ENCODE peak calls at places on chromosome 10, in six cellular contexts. N is cardiac septum, F is NCI-H446 treated with DMSO at 0.1 percent for 48 hours, L is ovary, O is fibroblast of pulmonary artery, T is fibroblast of the aortic adventitia. I is an unnamed sample.

GRCh38 chr10:130215076-130215917 is 79.1 kb downstream of the GLRX3 start:
- DNase-seq in N (peak), F (no peak), L (no peak), O (no peak), T (no peak), I (no peak)

GRCh38 chr10:49187950-49188761 is at the start of gene TMEM273:
- DNase-seq in N (peak), F (no peak), L (no peak), O (no peak), T (no peak), I (no peak)

GRCh38 chr10:89073719-89074118 is 83.1 kb downstream of the FAS start:
- DNase-seq in N (no peak), F (no peak), L (no peak), O (peak), T (no peak), I (peak)

GRCh38 chr10:127028556-127028955 is 123.3 kb downstream of the DOCK1 start:
- DNase-seq in N (no peak), F (no peak), L (no peak), O (no peak), T (no peak), I (no peak)

GRCh38 chr10:96988421-96988820 is 156.3 kb downstream of the LCOR start:
- DNase-seq in N (no peak), F (no peak), L (no peak), O (no peak), T (no peak), I (no peak)

GRCh38 chr10:124211921-124212320 is 118.5 kb upstream of the CHST15 start:
- DNase-seq in N (no peak), F (no peak), L (no peak), O (no peak), T (no peak), I (peak)

GRCh38 chr10:91197044-91197651 is 23.3 kb upstream of the PCGF5 start:
- DNase-seq in N (no peak), F (no peak), L (no peak), O (peak), T (peak), I (peak)

GRCh38 chr10:69901623-69902505 is 100.2 kb downstream of the COL13A1 start:
- DNase-seq in N (no peak), F (no peak), L (peak), O (peak), T (peak), I (peak)

GRCh38 chr10:18666810-18667209 is 7.6 kb downstream of the ARL5B start:
- DNase-seq in N (no peak), F (no peak), L (no peak), O (peak), T (peak), I (peak)

GRCh38 chr10:1410469-1411395 is 326.6 kb downstream of the ADARB2 start:
- DNase-seq in N (peak), F (no peak), L (no peak), O (no peak), T (no peak), I (no peak)